ENCODE peak calls at places on chromosomes 1 and 21, in seven cellular contexts. H, J, L, S, P, F and R are unnamed samples.
A peak's percentile ranks its signal among the peaks of the same experiment; 100 is the strongest.

GRCh38 chr1:223248001-223248786 is 105.1 kb upstream of the TLR5 start:
- DNase-seq in H (no peak), J (no peak), L (no peak), S (no peak), P (no peak), F (no peak), R (no peak)

GRCh38 chr1:246790364-246790763 is 66.2 kb downstream of the SCCPDH start:
- DNase-seq in H (no peak), J (no peak), L (no peak), S (no peak), P (no peak), F (no peak), R (no peak)

GRCh38 chr1:56482486-56482885 is 96.9 kb downstream of the PLPP3 start:
- DNase-seq in H (no peak), J (no peak), L (no peak), S (no peak), P (no peak), F (no peak), R (no peak)

GRCh38 chr1:10471411-10472219 is 714 bp downstream of the DFFA start:
- DNase-seq in H (no peak), J (no peak), L (no peak), S (no peak), P (no peak), F (no peak), R (peak; percentile 48)

GRCh38 chr1:23544444-23545389 is 13.7 kb upstream of the E2F2 start:
- DNase-seq in H (peak; percentile 78), J (peak; percentile 76), L (no peak), S (peak; percentile 67), P (peak; percentile 92), F (peak; percentile 75), R (peak; percentile 84)

GRCh38 chr21:44301961-44302406 is 2.1 kb downstream of the PFKL start:
- DNase-seq in H (no peak), J (no peak), L (no peak), S (no peak), P (no peak), F (no peak), R (no peak)

GRCh38 chr1:248695451-248696132 is 7.0 kb downstream of the OR14I1 start:
- DNase-seq in H (peak; percentile 54), J (no peak), L (no peak), S (no peak), P (no peak), F (no peak), R (no peak)

GRCh38 chr1:97571760-97572159 is 349.1 kb downstream of the DPYD start:
- DNase-seq in H (no peak), J (no peak), L (no peak), S (no peak), P (no peak), F (no peak), R (peak; percentile 19)

GRCh38 chr1:72186733-72187307 is 95.5 kb downstream of the NEGR1 start:
- DNase-seq in H (peak; percentile 16), J (peak; percentile 21), L (no peak), S (peak; percentile 19), P (no peak), F (no peak), R (peak; percentile 50)

GRCh38 chr1:184176058-184176457 is 124.5 kb downstream of the TSEN15 start:
- DNase-seq in H (no peak), J (no peak), L (no peak), S (no peak), P (no peak), F (no peak), R (no peak)

GRCh38 chr1:38221006-38221649 is 174.5 kb upstream of the POU3F1 start:
- DNase-seq in H (peak; percentile 94), J (peak; percentile 59), L (no peak), S (peak; percentile 48), P (no peak), F (no peak), R (peak; percentile 5)

GRCh38 chr1:2575801-2576663 is 10.5 kb upstream of the PRXL2B start:
- DNase-seq in H (no peak), J (no peak), L (no peak), S (no peak), P (no peak), F (no peak), R (no peak)

GRCh38 chr1:98078586-98078985 is 157.8 kb upstream of the DPYD start:
- DNase-seq in H (no peak), J (no peak), L (no peak), S (no peak), P (no peak), F (no peak), R (peak; percentile 26)

GRCh38 chr1:54542120-54542961 is 5.7 kb upstream of the ACOT11 start:
- DNase-seq in H (peak; percentile 84), J (peak; percentile 88), L (peak; percentile 38), S (peak; percentile 99), P (peak; percentile 86), F (peak; percentile 77), R (peak; percentile 86)

GRCh38 chr1:25031966-25032667 is 102.0 kb upstream of the RUNX3 start:
- DNase-seq in H (no peak), J (no peak), L (no peak), S (no peak), P (no peak), F (no peak), R (peak; percentile 43)

GRCh38 chr1:53878492-53879105 is 11.0 kb downstream of the YIPF1 start:
- DNase-seq in H (peak; percentile 58), J (peak; percentile 49), L (no peak), S (peak; percentile 44), P (peak; percentile 61), F (peak; percentile 17), R (peak; percentile 55)

GRCh38 chr1:18341291-18342058 is 139.3 kb upstream of the KLHDC7A start:
- DNase-seq in H (no peak), J (no peak), L (no peak), S (no peak), P (no peak), F (no peak), R (no peak)